ENCODE peak calls at places on chromosomes 12 and 14, in four cellular contexts. N is SK-N-SH, J is GM12878, X is K562. W is an unnamed sample.

GRCh38 chr12:108238474-108238873 is 100.6 kb downstream of the CMKLR1 start:
- DNase-seq in N (no peak), J (no peak), X (no peak), W (no peak)

GRCh38 chr12:128542844-128543243 is 275.9 kb downstream of the TMEM132C start:
- DNase-seq in N (no peak), J (no peak), X (no peak), W (no peak)

GRCh38 chr12:90099288-90099687 is 390.6 kb upstream of the ATP2B1 start:
- DNase-seq in N (no peak), J (no peak), X (no peak), W (no peak)

GRCh38 chr14:25003537-25003936 is 46.4 kb downstream of the STXBP6 start:
- DNase-seq in N (no peak), J (no peak), X (no peak), W (no peak)

GRCh38 chr14:90820958-90821357 is 4.7 kb upstream of the TTC7B start:
- DNase-seq in N (no peak), J (no peak), X (no peak), W (no peak)

GRCh38 chr12:21697829-21698630 is 40.4 kb upstream of the LDHB start:
- DNase-seq in N (peak; percentile 22), J (no peak), X (no peak), W (no peak)

GRCh38 chr14:24235804-24236688 is 3.3 kb downstream of the GMPR2 start:
- DNase-seq in N (no peak), J (no peak), X (no peak), W (no peak)

GRCh38 chr14:24130717-24131548 is 474 bp downstream of the FITM1 start:
- DNase-seq in N (peak; percentile 18), J (no peak), X (no peak), W (no peak)

GRCh38 chr12:67698711-67699603 is 50.4 kb downstream of the DYRK2 start:
- DNase-seq in N (no peak), J (peak; percentile 98), X (no peak), W (no peak)

GRCh38 chr14:30227871-30228270 is 300.2 kb upstream of the PRKD1 start:
- DNase-seq in N (no peak), J (no peak), X (no peak), W (no peak)

GRCh38 chr14:83992857-83993256 is 1537.1 kb upstream of the FLRT2 start:
- DNase-seq in N (no peak), J (no peak), X (no peak), W (no peak)

GRCh38 chr14:99479160-99479902 is 1.3 kb downstream of the SETD3 start:
- DNase-seq in N (no peak), J (no peak), X (no peak), W (no peak)

GRCh38 chr12:2264622-2265306 is 212.0 kb downstream of the CACNA1C start:
- DNase-seq in N (no peak), J (no peak), X (no peak), W (no peak)

GRCh38 chr12:27289414-27289813 is 43.2 kb upstream of the BMAL2 start:
- DNase-seq in N (no peak), J (no peak), X (no peak), W (no peak)

GRCh38 chr12:46209914-46210834 is 58.7 kb downstream of the SLC38A1 start:
- DNase-seq in N (no peak), J (peak; percentile 68), X (no peak), W (peak; percentile 86)

GRCh38 chr14:39203659-39204606 is 28.9 kb downstream of the PNN start:
- DNase-seq in N (no peak), J (no peak), X (peak; percentile 24), W (no peak)

GRCh38 chr12:52395761-52396434 is 10.2 kb downstream of the KRT82 start:
- DNase-seq in N (no peak), J (no peak), X (peak; percentile 49), W (peak; percentile 71)

GRCh38 chr14:77376380-77376770 is 519 bp downstream of the TMED8 start:
- DNase-seq in N (peak; percentile 69), J (no peak), X (peak; percentile 38), W (peak; percentile 31)

GRCh38 chr12:38880288-38880687 is 25.1 kb downstream of the CPNE8 start:
- DNase-seq in N (peak; percentile 6), J (peak; percentile 30), X (no peak), W (no peak)

GRCh38 chr12:48832321-48833060 is 14.2 kb downstream of the CACNB3 start:
- DNase-seq in N (no peak), J (no peak), X (peak; percentile 50), W (no peak)

GRCh38 chr12:19483727-19484126 is 44.4 kb downstream of the AEBP2 start:
- DNase-seq in N (no peak), J (no peak), X (no peak), W (no peak)

GRCh38 chr12:80593766-80594165 is 113.7 kb upstream of the MYF6 start:
- DNase-seq in N (no peak), J (no peak), X (no peak), W (no peak)

GRCh38 chr12:29050503-29050902 is 98.6 kb upstream of the FAR2 start:
- DNase-seq in N (no peak), J (no peak), X (no peak), W (no peak)

GRCh38 chr12:9049520-9050133 is 60.3 kb downstream of the KLRG1 start:
- DNase-seq in N (peak; percentile 44), J (no peak), X (peak; percentile 22), W (no peak)

GRCh38 chr14:63510538-63510937 is 32.6 kb downstream of the PPP2R5E start:
- DNase-seq in N (no peak), J (peak; percentile 66), X (no peak), W (no peak)

GRCh38 chr12:54529581-54529980 is 19.8 kb upstream of the PDE1B start:
- DNase-seq in N (no peak), J (no peak), X (no peak), W (no peak)

GRCh38 chr14:30223385-30223785 is 295.7 kb upstream of the PRKD1 start:
- DNase-seq in N (no peak), J (no peak), X (no peak), W (no peak)

GRCh38 chr12:75727577-75727976 is 216.2 kb upstream of the KRR1 start:
- DNase-seq in N (no peak), J (no peak), X (no peak), W (no peak)

GRCh38 chr12:75725505-75726120 is 214.2 kb upstream of the KRR1 start:
- DNase-seq in N (no peak), J (no peak), X (peak; percentile 13), W (no peak)

GRCh38 chr12:75722714-75723200 is 211.3 kb upstream of the KRR1 start:
- DNase-seq in N (no peak), J (peak; percentile 28), X (peak; percentile 16), W (peak; percentile 71)

GRCh38 chr12:75721790-75722189 is 210.4 kb upstream of the KRR1 start:
- DNase-seq in N (no peak), J (no peak), X (no peak), W (no peak)

GRCh38 chr12:75724913-75725312 is 213.5 kb upstream of the KRR1 start:
- DNase-seq in N (peak; percentile 37), J (no peak), X (no peak), W (no peak)
- TF ChIP-seq JUND in N (peak; percentile 74), J (no peak), X (no peak), W (peak; percentile 66)

DNA sequence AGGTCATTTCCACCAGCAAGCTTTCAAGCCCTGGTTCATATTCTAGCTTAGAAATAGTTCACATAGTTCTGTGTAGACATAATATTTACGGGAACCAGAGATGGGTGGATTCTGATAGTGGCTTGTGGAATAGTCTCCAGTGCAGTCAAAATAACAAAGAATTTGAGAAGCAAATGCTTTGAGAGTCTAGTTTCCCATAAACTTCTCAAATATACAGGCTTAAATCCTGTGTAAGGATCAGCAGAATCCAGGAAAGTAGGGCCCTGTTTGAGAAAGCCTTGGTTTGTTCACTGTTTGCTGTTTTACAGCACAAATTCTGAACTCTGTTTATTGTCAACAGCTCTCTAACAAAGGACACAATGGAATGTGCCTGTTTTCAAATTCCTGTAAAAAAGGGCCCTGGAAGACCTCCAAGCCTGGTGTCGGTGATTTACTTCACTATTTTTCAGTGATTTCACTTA is 11.5 kb upstream of the FOS start:
- DNase-seq in N (no peak), J (no peak), X (no peak), W (no peak)
- TF ChIP-seq JUND in N (no peak), J (no peak), X (no peak), W (no peak)

GRCh38 chr12:103673891-103674375 is 86.9 kb downstream of the STAB2 start:
- DNase-seq in N (no peak), J (no peak), X (no peak), W (no peak)
- TF ChIP-seq JUND in N (no peak), J (no peak), X (no peak), W (no peak)

GRCh38 chr12:103727638-103728037 is 113.4 kb downstream of the NT5DC3 start:
- DNase-seq in N (no peak), J (no peak), X (no peak), W (no peak)

GRCh38 chr12:103729499-103729898 is 111.5 kb downstream of the NT5DC3 start:
- DNase-seq in N (no peak), J (no peak), X (no peak), W (no peak)

GRCh38 chr12:103725398-103725797 is 115.6 kb downstream of the NT5DC3 start:
- DNase-seq in N (no peak), J (no peak), X (no peak), W (no peak)

GRCh38 chr12:103731539-103731938 is 109.5 kb downstream of the NT5DC3 start:
- DNase-seq in N (no peak), J (no peak), X (no peak), W (no peak)

DNA sequence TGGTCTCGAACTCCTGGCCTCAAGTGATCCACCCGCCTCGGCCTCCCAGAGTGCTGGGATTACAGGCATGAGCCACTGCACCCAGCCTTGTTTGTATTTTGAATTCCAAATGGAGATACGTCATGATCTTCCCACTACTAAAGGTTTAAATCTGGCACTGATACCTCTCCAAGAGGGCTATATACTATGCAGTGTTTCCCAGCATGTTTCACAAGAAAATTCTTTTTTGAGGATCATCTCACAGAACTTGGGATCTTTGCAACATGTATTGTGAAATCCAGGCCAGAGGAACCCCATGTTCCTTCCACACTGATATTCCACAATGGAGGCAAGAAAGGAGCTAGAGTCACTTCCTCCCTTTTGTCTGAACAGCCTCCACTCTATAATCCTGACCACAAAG is 112.7 kb downstream of the NT5DC3 start:
- DNase-seq in N (no peak), J (no peak), X (no peak), W (no peak)
- TF ChIP-seq JUND in N (no peak), J (no peak), X (no peak), W (no peak)

GRCh38 chr14:36194645-36195044 is 18.1 kb upstream of the PTCSC3 start:
- DNase-seq in N (no peak), J (no peak), X (no peak), W (no peak)
- TF ChIP-seq JUND in N (no peak), J (no peak), X (no peak), W (no peak)

DNA sequence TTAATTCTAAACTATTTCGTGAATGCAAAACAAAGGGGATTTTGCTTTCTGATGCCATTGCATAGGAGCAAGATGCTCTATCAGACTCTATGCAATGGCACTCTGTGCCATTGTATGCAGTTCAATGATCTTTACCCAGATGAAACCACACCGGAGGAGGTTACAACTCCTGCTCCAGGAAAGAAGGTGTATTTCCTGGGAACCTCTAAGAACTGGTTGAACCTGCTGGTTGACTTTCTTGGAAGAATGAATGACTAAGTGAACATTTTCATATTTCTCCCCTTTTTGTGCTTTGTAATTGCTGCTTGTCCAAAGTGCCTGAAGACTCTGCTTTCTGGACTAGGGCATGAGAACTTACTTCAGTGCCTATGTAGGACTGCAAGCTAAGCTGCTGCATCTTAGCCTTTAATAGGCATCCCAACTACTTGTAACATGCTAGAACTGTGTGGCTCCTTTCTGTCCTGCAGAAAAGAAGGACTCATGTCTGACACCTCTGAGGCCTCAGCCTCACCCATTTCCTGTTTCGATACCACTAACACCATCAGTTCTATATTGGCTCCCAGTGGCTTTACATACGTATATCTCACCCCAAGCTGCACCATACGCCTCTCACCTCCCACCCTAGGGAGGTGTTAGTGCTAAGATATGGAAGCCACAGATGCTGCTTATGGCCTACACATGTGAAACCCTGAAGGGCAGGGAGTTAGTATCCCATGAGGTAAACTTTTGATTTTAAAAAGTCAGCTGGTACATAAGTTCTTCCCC is 193.5 kb upstream of the CNOT2 start:
- DNase-seq in N (no peak), J (peak; percentile 68), X (no peak), W (peak; percentile 81)
- TF ChIP-seq JUND in N (no peak), J (no peak), X (no peak), W (no peak)

W was measured in T47D.